ENCODE peak calls at places on chromosomes 6 and 20, in eight cellular contexts. B, D, S, M, Z, V, U and R are unnamed samples.
A peak's percentile ranks its signal among the peaks of the same experiment; 100 is the strongest.

GRCh38 chr20:39825524-39825923 is 863.4 kb downstream of the DHX35 start:
- DNase-seq in M (no peak), S (no peak), Z (no peak), U (no peak), V (no peak), B (no peak), D (no peak), R (no peak)

GRCh38 chr20:43838703-43839060 is 76.0 kb upstream of the TOX2 start:
- DNase-seq in V (peak; percentile 64), U (no peak), Z (no peak), S (no peak), D (no peak), M (no peak), B (no peak), R (no peak)

GRCh38 chr6:16519265-16520242 is 241.7 kb downstream of the ATXN1 start:
- DNase-seq in B (no peak), V (no peak), S (no peak), D (no peak), Z (no peak), U (no peak), M (no peak), R (no peak)

GRCh38 chr6:168603234-168603633 is 162.2 kb downstream of the SMOC2 start:
- DNase-seq in M (no peak), S (no peak), D (no peak), V (no peak), Z (no peak), U (no peak), B (no peak), R (no peak)

GRCh38 chr6:33749401-33749800 is 2.7 kb upstream of the IP6K3 start:
- DNase-seq in V (no peak), D (no peak), S (no peak), M (no peak), B (no peak), Z (no peak), U (no peak), R (peak; percentile 29)

GRCh38 chr6:47180633-47181032 is 129.1 kb downstream of the TNFRSF21 start:
- DNase-seq in S (no peak), B (no peak), M (no peak), V (no peak), Z (no peak), D (no peak), U (no peak), R (no peak)

GRCh38 chr6:37653933-37654565 is 43.6 kb downstream of the MDGA1 start:
- DNase-seq in M (peak; percentile 36), V (no peak), S (no peak), U (no peak), D (no peak), Z (peak; percentile 82), B (no peak), R (no peak)

GRCh38 chr6:125957845-125958244 is 1.3 kb downstream of the HINT3 start:
- DNase-seq in S (no peak), B (no peak), D (no peak), V (no peak), M (no peak), Z (peak; percentile 35), U (no peak), R (no peak)

GRCh38 chr6:150156460-150156859 is 13.6 kb downstream of the PPP1R14C start:
- DNase-seq in D (no peak), V (no peak), U (no peak), M (no peak), B (no peak), S (no peak), Z (no peak), R (no peak)

GRCh38 chr6:138818496-138819194 is 22.8 kb downstream of the ECT2L start:
- DNase-seq in S (no peak), D (no peak), Z (no peak), B (no peak), U (no peak), M (no peak), V (no peak), R (no peak)

GRCh38 chr6:160356074-160356754 is 8.0 kb downstream of the SLC22A3 start:
- DNase-seq in U (no peak), D (no peak), B (peak; percentile 50), S (no peak), M (no peak), V (no peak), Z (no peak), R (no peak)

GRCh38 chr6:47897233-47897632 is 115.4 kb downstream of the OPN5 start:
- DNase-seq in U (no peak), Z (no peak), S (no peak), D (no peak), M (no peak), V (no peak), B (no peak), R (no peak)

GRCh38 chr6:55617272-55617671 is 38.3 kb upstream of the HMGCLL1 start:
- DNase-seq in M (no peak), U (no peak), D (peak; percentile 30), V (no peak), Z (peak; percentile 15), S (no peak), B (no peak), R (peak; percentile 6)

GRCh38 chr6:62285612-62286469 is at the start of gene KHDRBS2:
- DNase-seq in S (peak; percentile 54), D (peak; percentile 92), V (peak; percentile 84), U (peak; percentile 85), M (peak; percentile 22), B (peak; percentile 91), Z (peak; percentile 5), R (peak; percentile 82)

GRCh38 chr6:16318538-16318937 is 80.2 kb downstream of the GMPR start:
- DNase-seq in U (no peak), V (no peak), D (no peak), M (no peak), Z (peak; percentile 61), S (no peak), B (no peak), R (no peak)

GRCh38 chr6:54299542-54300269 is 8.5 kb upstream of the TINAG start:
- DNase-seq in U (no peak), S (no peak), V (no peak), D (no peak), M (no peak), Z (no peak), B (no peak), R (no peak)

GRCh38 chr6:53044071-53044470 is 21.1 kb upstream of the FBXO9 start:
- DNase-seq in V (no peak), D (no peak), U (no peak), Z (no peak), B (no peak), S (no peak), M (no peak), R (no peak)

GRCh38 chr20:22374066-22374465 is 210.3 kb downstream of the FOXA2 start:
- DNase-seq in S (no peak), D (no peak), Z (no peak), M (no peak), V (no peak), B (peak; percentile 92), U (no peak), R (peak; percentile 29)

GRCh38 chr20:45039470-45039811 is 61.5 kb downstream of the KCNS1 start:
- DNase-seq in U (no peak), S (no peak), Z (no peak), V (no peak), M (no peak), D (no peak), B (no peak), R (no peak)

GRCh38 chr6:4402477-4402976 is 267.2 kb upstream of the ECI2 start:
- DNase-seq in U (no peak), Z (peak; percentile 74), D (peak; percentile 31), S (no peak), M (no peak), B (peak; percentile 13), V (no peak), R (no peak)

GRCh38 chr20:41425180-41425884 is 58.7 kb upstream of the EMILIN3 start:
- DNase-seq in V (no peak), U (no peak), D (no peak), M (no peak), Z (peak; percentile 22), S (no peak), B (no peak), R (no peak)

GRCh38 chr20:63100926-63101699 is 94.3 kb upstream of the BHLHE23 start:
- DNase-seq in M (no peak), V (peak; percentile 84), U (no peak), B (no peak), D (peak; percentile 7), S (no peak), Z (no peak), R (no peak)

GRCh38 chr20:47348539-47349142 is 7.9 kb downstream of the ZMYND8 start:
- DNase-seq in S (no peak), D (no peak), Z (no peak), U (no peak), M (no peak), B (no peak), V (no peak), R (no peak)

GRCh38 chr6:148998704-148999103 is 251.9 kb downstream of the UST start:
- DNase-seq in S (no peak), Z (no peak), V (no peak), M (no peak), U (no peak), B (no peak), D (no peak), R (no peak)